ENCODE peak calls at places on chromosomes 7 and 10, in five cellular contexts. M is WTC11, Y is GM13976, T is right lobe of liver, N is mesothelial cell of epicardium. L is an unnamed sample.

GRCh38 chr7:105224884-105225651 is 163.7 kb downstream of the SRPK2 start:
- DNase-seq in N (no peak), Y (peak; percentile 40), M (no peak), T (no peak), L (peak; percentile 97)

GRCh38 chr7:44375236-44375699 is 49.9 kb upstream of the CAMK2B start:
- DNase-seq in Y (peak; percentile 43), T (no peak), N (no peak), M (peak; percentile 73), L (no peak)

GRCh38 chr7:91137447-91137846 is 126.8 kb upstream of the FZD1 start:
- DNase-seq in Y (no peak), T (no peak), N (no peak), M (no peak), L (no peak)

GRCh38 chr7:143299840-143300239 is 11.7 kb downstream of the CASP2 start:
- DNase-seq in Y (no peak), M (peak; percentile 73), T (peak; percentile 71), N (no peak), L (peak; percentile 12)

GRCh38 chr10:47318706-47319105 is 3.5 kb upstream of the GDF2 start:
- DNase-seq in M (no peak), T (peak; percentile 22), N (no peak), Y (no peak), L (peak; percentile 11)

GRCh38 chr10:43702213-43702935 is 53.7 kb upstream of the ZNF32 start:
- DNase-seq in M (no peak), T (no peak), Y (no peak), N (no peak), L (no peak)

GRCh38 chr7:123863461-123863860 is 18.5 kb downstream of the HYAL4 start:
- DNase-seq in M (no peak), T (no peak), Y (no peak), N (no peak), L (no peak)

GRCh38 chr7:117834983-117835664 is 38.1 kb downstream of the CTTNBP2 start:
- DNase-seq in M (peak; percentile 22), N (no peak), Y (no peak), T (no peak), L (no peak)

GRCh38 chr10:22479419-22479818 is 134.1 kb downstream of the SPAG6 start:
- DNase-seq in Y (no peak), N (no peak), T (no peak), M (no peak), L (no peak)

GRCh38 chr7:115613836-115614235 is 416.7 kb downstream of the TFEC start:
- DNase-seq in T (no peak), Y (no peak), N (no peak), M (no peak), L (no peak)

GRCh38 chr10:17512341-17513001 is 58.1 kb upstream of the ST8SIA6 start:
- DNase-seq in T (no peak), N (no peak), Y (no peak), M (no peak), L (peak; percentile 96)

GRCh38 chr7:47342646-47343045 is 239.3 kb downstream of the TNS3 start:
- DNase-seq in N (no peak), Y (no peak), T (no peak), M (no peak), L (no peak)

L was measured in fibroblast of mammary gland.